ENCODE peak calls at places on chromosome 2, in five cellular contexts. One of them, this sample, is unnamed.

GRCh38 chr2:75844651-75845050 is 133.9 kb upstream of the GCFC2 start:
- DNase-seq in stimulated activated naive CD8-positive, alpha-beta T cell treated with anti-CD3 and anti-CD28 coated beads, Interleukin-15, amount 100 ng/mL, for 72 hours: no peak
- DNase-seq in Calu3: no peak
- DNase-seq in activated CD4-positive, alpha-beta T cell treated with anti-CD3 and anti-CD28 coated beads for 24 hours: no peak
- DNase-seq in NCI-H226: no peak
- DNase-seq in this sample: no peak

GRCh38 chr2:217491271-217491670 is 511.5 kb downstream of the TNS1 start:
- DNase-seq in NCI-H226: no peak
- DNase-seq in stimulated activated naive CD8-positive, alpha-beta T cell treated with anti-CD3 and anti-CD28 coated beads, Interleukin-15, amount 100 ng/mL, for 72 hours: no peak
- DNase-seq in activated CD4-positive, alpha-beta T cell treated with anti-CD3 and anti-CD28 coated beads for 24 hours: no peak
- DNase-seq in Calu3: no peak
- DNase-seq in this sample: no peak

GRCh38 chr2:241161646-241162281 is 11.5 kb downstream of the PPP1R7 start:
- DNase-seq in Calu3: no peak
- DNase-seq in stimulated activated naive CD8-positive, alpha-beta T cell treated with anti-CD3 and anti-CD28 coated beads, Interleukin-15, amount 100 ng/mL, for 72 hours: no peak
- DNase-seq in activated CD4-positive, alpha-beta T cell treated with anti-CD3 and anti-CD28 coated beads for 24 hours: no peak
- DNase-seq in NCI-H226: no peak
- DNase-seq in this sample: peak; percentile 85

GRCh38 chr2:8515864-8516533 is 165.9 kb upstream of the ID2 start:
- DNase-seq in NCI-H226: no peak
- DNase-seq in Calu3: no peak
- DNase-seq in activated CD4-positive, alpha-beta T cell treated with anti-CD3 and anti-CD28 coated beads for 24 hours: no peak
- DNase-seq in stimulated activated naive CD8-positive, alpha-beta T cell treated with anti-CD3 and anti-CD28 coated beads, Interleukin-15, amount 100 ng/mL, for 72 hours: peak; percentile 25
- DNase-seq in this sample: no peak

GRCh38 chr2:141439524-141439923 is 691.3 kb downstream of the LRP1B start:
- DNase-seq in activated CD4-positive, alpha-beta T cell treated with anti-CD3 and anti-CD28 coated beads for 24 hours: no peak
- DNase-seq in NCI-H226: no peak
- DNase-seq in stimulated activated naive CD8-positive, alpha-beta T cell treated with anti-CD3 and anti-CD28 coated beads, Interleukin-15, amount 100 ng/mL, for 72 hours: no peak
- DNase-seq in Calu3: no peak
- DNase-seq in this sample: no peak

GRCh38 chr2:127659408-127660290 is 13.7 kb downstream of the GPR17 start:
- DNase-seq in stimulated activated naive CD8-positive, alpha-beta T cell treated with anti-CD3 and anti-CD28 coated beads, Interleukin-15, amount 100 ng/mL, for 72 hours: no peak
- DNase-seq in NCI-H226: no peak
- DNase-seq in Calu3: no peak
- DNase-seq in activated CD4-positive, alpha-beta T cell treated with anti-CD3 and anti-CD28 coated beads for 24 hours: no peak
- DNase-seq in this sample: peak; percentile 69

GRCh38 chr2:7353571-7353970 is 436.4 kb downstream of the RNF144A start:
- DNase-seq in Calu3: no peak
- DNase-seq in activated CD4-positive, alpha-beta T cell treated with anti-CD3 and anti-CD28 coated beads for 24 hours: no peak
- DNase-seq in stimulated activated naive CD8-positive, alpha-beta T cell treated with anti-CD3 and anti-CD28 coated beads, Interleukin-15, amount 100 ng/mL, for 72 hours: no peak
- DNase-seq in NCI-H226: no peak
- DNase-seq in this sample: no peak

GRCh38 chr2:74391209-74391579 is 11.1 kb upstream of the DCTN1 start:
- DNase-seq in Calu3: no peak
- DNase-seq in stimulated activated naive CD8-positive, alpha-beta T cell treated with anti-CD3 and anti-CD28 coated beads, Interleukin-15, amount 100 ng/mL, for 72 hours: no peak
- DNase-seq in NCI-H226: no peak
- DNase-seq in activated CD4-positive, alpha-beta T cell treated with anti-CD3 and anti-CD28 coated beads for 24 hours: no peak
- DNase-seq in this sample: no peak

GRCh38 chr2:84840306-84840705 is 40.6 kb downstream of the TRABD2A start:
- DNase-seq in NCI-H226: peak; percentile 13
- DNase-seq in activated CD4-positive, alpha-beta T cell treated with anti-CD3 and anti-CD28 coated beads for 24 hours: no peak
- DNase-seq in stimulated activated naive CD8-positive, alpha-beta T cell treated with anti-CD3 and anti-CD28 coated beads, Interleukin-15, amount 100 ng/mL, for 72 hours: no peak
- DNase-seq in Calu3: no peak
- DNase-seq in this sample: no peak

GRCh38 chr2:157565550-157565949 is 63.1 kb downstream of the ACVR1C start:
- DNase-seq in stimulated activated naive CD8-positive, alpha-beta T cell treated with anti-CD3 and anti-CD28 coated beads, Interleukin-15, amount 100 ng/mL, for 72 hours: no peak
- DNase-seq in Calu3: no peak
- DNase-seq in NCI-H226: no peak
- DNase-seq in activated CD4-positive, alpha-beta T cell treated with anti-CD3 and anti-CD28 coated beads for 24 hours: no peak
- DNase-seq in this sample: no peak

GRCh38 chr2:28128281-28128950 is 237.9 kb downstream of the BABAM2 start:
- DNase-seq in stimulated activated naive CD8-positive, alpha-beta T cell treated with anti-CD3 and anti-CD28 coated beads, Interleukin-15, amount 100 ng/mL, for 72 hours: no peak
- DNase-seq in NCI-H226: no peak
- DNase-seq in activated CD4-positive, alpha-beta T cell treated with anti-CD3 and anti-CD28 coated beads for 24 hours: no peak
- DNase-seq in Calu3: no peak
- DNase-seq in this sample: no peak

GRCh38 chr2:222523783-222524544 is 99.6 kb downstream of the SGPP2 start:
- DNase-seq in stimulated activated naive CD8-positive, alpha-beta T cell treated with anti-CD3 and anti-CD28 coated beads, Interleukin-15, amount 100 ng/mL, for 72 hours: no peak
- DNase-seq in Calu3: no peak
- DNase-seq in NCI-H226: peak; percentile 47
- DNase-seq in activated CD4-positive, alpha-beta T cell treated with anti-CD3 and anti-CD28 coated beads for 24 hours: no peak
- DNase-seq in this sample: no peak

This sample was measured in left ventricle myocardium superior.